ENCODE peak calls at places on chromosome 19, in eight cellular contexts. One of them, this sample, is unnamed.

GRCh38 chr19:28010656-28011055 is 1202.3 kb downstream of the UQCRFS1 start:
- DNase-seq in cardiac muscle cell: peak
- DNase-seq in thyroid gland: no peak
- DNase-seq in progenitor cell of endocrine pancreas: no peak
- DNase-seq in tibial nerve: no peak
- DNase-seq in chondrocyte: no peak
- DNase-seq in ascending aorta: no peak
- DNase-seq in WTC11: no peak
- DNase-seq in this sample: no peak

GRCh38 chr19:28558783-28559182 is 654.2 kb downstream of the UQCRFS1 start:
- DNase-seq in cardiac muscle cell: no peak
- DNase-seq in thyroid gland: no peak
- DNase-seq in progenitor cell of endocrine pancreas: no peak
- DNase-seq in tibial nerve: no peak
- DNase-seq in chondrocyte: no peak
- DNase-seq in ascending aorta: no peak
- DNase-seq in WTC11: no peak
- DNase-seq in this sample: no peak

GRCh38 chr19:42199440-42200115 is 17.9 kb downstream of the DEDD2 start:
- DNase-seq in cardiac muscle cell: no peak
- DNase-seq in thyroid gland: no peak
- DNase-seq in progenitor cell of endocrine pancreas: no peak
- DNase-seq in tibial nerve: no peak
- DNase-seq in chondrocyte: no peak
- DNase-seq in ascending aorta: no peak
- DNase-seq in WTC11: peak
- DNase-seq in this sample: peak

GRCh38 chr19:38032951-38033350 is 125.9 kb downstream of the SIPA1L3 start:
- DNase-seq in cardiac muscle cell: peak
- DNase-seq in thyroid gland: peak
- DNase-seq in progenitor cell of endocrine pancreas: no peak
- DNase-seq in tibial nerve: no peak
- DNase-seq in chondrocyte: no peak
- DNase-seq in ascending aorta: no peak
- DNase-seq in WTC11: no peak
- DNase-seq in this sample: no peak

GRCh38 chr19:1411255-1412191 is 4.1 kb downstream of the DAZAP1 start:
- DNase-seq in cardiac muscle cell: peak
- DNase-seq in thyroid gland: no peak
- DNase-seq in progenitor cell of endocrine pancreas: no peak
- DNase-seq in tibial nerve: no peak
- DNase-seq in chondrocyte: peak
- DNase-seq in ascending aorta: no peak
- DNase-seq in WTC11: no peak
- DNase-seq in this sample: no peak

GRCh38 chr19:21483589-21484170 is 21.7 kb upstream of the ZNF429 start:
- DNase-seq in cardiac muscle cell: peak
- DNase-seq in thyroid gland: peak
- DNase-seq in progenitor cell of endocrine pancreas: no peak
- DNase-seq in tibial nerve: peak
- DNase-seq in chondrocyte: peak
- DNase-seq in ascending aorta: peak
- DNase-seq in WTC11: peak
- DNase-seq in this sample: no peak

GRCh38 chr19:29277107-29277506 is 64.2 kb upstream of the UQCRFS1 start:
- DNase-seq in cardiac muscle cell: peak
- DNase-seq in thyroid gland: no peak
- DNase-seq in progenitor cell of endocrine pancreas: no peak
- DNase-seq in tibial nerve: no peak
- DNase-seq in chondrocyte: no peak
- DNase-seq in ascending aorta: no peak
- DNase-seq in WTC11: peak
- DNase-seq in this sample: no peak

GRCh38 chr19:47740866-47741519 is 4.4 kb upstream of the NOP53 start:
- DNase-seq in cardiac muscle cell: no peak
- DNase-seq in thyroid gland: no peak
- DNase-seq in progenitor cell of endocrine pancreas: no peak
- DNase-seq in tibial nerve: no peak
- DNase-seq in chondrocyte: no peak
- DNase-seq in ascending aorta: no peak
- DNase-seq in WTC11: no peak
- DNase-seq in this sample: no peak

GRCh38 chr19:35509018-35509652 is 4.3 kb downstream of the DMKN start:
- DNase-seq in cardiac muscle cell: no peak
- DNase-seq in thyroid gland: peak
- DNase-seq in progenitor cell of endocrine pancreas: peak
- DNase-seq in tibial nerve: no peak
- DNase-seq in chondrocyte: no peak
- DNase-seq in ascending aorta: no peak
- DNase-seq in WTC11: peak
- DNase-seq in this sample: peak

GRCh38 chr19:38693380-38694223 is 46.2 kb downstream of the ACTN4 start:
- DNase-seq in cardiac muscle cell: peak
- DNase-seq in thyroid gland: peak
- DNase-seq in progenitor cell of endocrine pancreas: peak
- DNase-seq in tibial nerve: no peak
- DNase-seq in chondrocyte: no peak
- DNase-seq in ascending aorta: peak
- DNase-seq in WTC11: peak
- DNase-seq in this sample: peak

GRCh38 chr19:6739390-6739883 is at the start of gene TRIP10:
- DNase-seq in cardiac muscle cell: peak
- DNase-seq in thyroid gland: peak
- DNase-seq in progenitor cell of endocrine pancreas: peak
- DNase-seq in tibial nerve: peak
- DNase-seq in chondrocyte: no peak
- DNase-seq in ascending aorta: peak
- DNase-seq in WTC11: peak
- DNase-seq in this sample: peak
- TF ChIP-seq CTCF in cardiac muscle cell: no peak
- TF ChIP-seq CTCF in thyroid gland: no peak
- TF ChIP-seq CTCF in progenitor cell of endocrine pancreas: no peak
- TF ChIP-seq CTCF in tibial nerve: no peak
- TF ChIP-seq CTCF in chondrocyte: no peak
- TF ChIP-seq CTCF in ascending aorta: no peak
- TF ChIP-seq CTCF in WTC11: no peak
- TF ChIP-seq CTCF in this sample: no peak

GRCh38 chr19:43563816-43564215 is 11.5 kb downstream of the XRCC1 start:
- DNase-seq in cardiac muscle cell: no peak
- DNase-seq in thyroid gland: no peak
- DNase-seq in progenitor cell of endocrine pancreas: no peak
- DNase-seq in tibial nerve: no peak
- DNase-seq in chondrocyte: no peak
- DNase-seq in ascending aorta: no peak
- DNase-seq in WTC11: no peak
- DNase-seq in this sample: no peak

GRCh38 chr19:43561144-43561970 is 14.0 kb downstream of the XRCC1 start:
- DNase-seq in cardiac muscle cell: no peak
- DNase-seq in thyroid gland: no peak
- DNase-seq in progenitor cell of endocrine pancreas: no peak
- DNase-seq in tibial nerve: no peak
- DNase-seq in chondrocyte: peak
- DNase-seq in ascending aorta: no peak
- DNase-seq in WTC11: no peak
- DNase-seq in this sample: no peak

GRCh38 chr19:43562698-43563241 is 12.6 kb downstream of the XRCC1 start:
- DNase-seq in cardiac muscle cell: peak
- DNase-seq in thyroid gland: peak
- DNase-seq in progenitor cell of endocrine pancreas: no peak
- DNase-seq in tibial nerve: peak
- DNase-seq in chondrocyte: peak
- DNase-seq in ascending aorta: peak
- DNase-seq in WTC11: no peak
- DNase-seq in this sample: peak

GRCh38 chr19:43562211-43562697 is 13.1 kb downstream of the XRCC1 start:
- DNase-seq in cardiac muscle cell: no peak
- DNase-seq in thyroid gland: no peak
- DNase-seq in progenitor cell of endocrine pancreas: no peak
- DNase-seq in tibial nerve: no peak
- DNase-seq in chondrocyte: peak
- DNase-seq in ascending aorta: no peak
- DNase-seq in WTC11: no peak
- DNase-seq in this sample: no peak

DNA sequence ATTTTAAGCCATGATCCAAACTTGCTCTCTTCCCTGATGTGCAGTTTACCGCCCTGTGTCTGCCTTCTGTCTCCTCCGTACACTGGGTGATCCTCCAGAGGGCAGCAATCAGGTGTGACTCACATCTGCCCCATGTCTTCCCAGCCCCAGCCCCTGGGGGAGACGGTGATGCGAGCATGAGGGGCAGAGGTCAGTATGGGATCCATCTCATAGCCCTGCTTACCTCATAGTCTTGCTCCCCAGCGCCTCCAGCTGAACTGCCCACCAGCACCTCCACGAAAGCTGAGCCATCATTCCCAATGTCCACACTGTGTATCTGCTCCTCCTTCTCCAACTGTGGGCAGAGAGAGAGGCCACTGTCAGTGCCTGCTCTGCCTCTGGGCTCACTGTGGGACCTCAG is 14.6 kb downstream of the XRCC1 start:
- DNase-seq in cardiac muscle cell: no peak
- DNase-seq in thyroid gland: no peak
- DNase-seq in progenitor cell of endocrine pancreas: no peak
- DNase-seq in tibial nerve: no peak
- DNase-seq in chondrocyte: peak
- DNase-seq in ascending aorta: no peak
- DNase-seq in WTC11: peak
- DNase-seq in this sample: peak
- TF ChIP-seq CTCF in cardiac muscle cell: no peak
- TF ChIP-seq CTCF in thyroid gland: no peak
- TF ChIP-seq CTCF in progenitor cell of endocrine pancreas: no peak
- TF ChIP-seq CTCF in tibial nerve: no peak
- TF ChIP-seq CTCF in chondrocyte: peak
- TF ChIP-seq CTCF in ascending aorta: no peak
- TF ChIP-seq CTCF in WTC11: no peak
- TF ChIP-seq CTCF in this sample: no peak

DNA sequence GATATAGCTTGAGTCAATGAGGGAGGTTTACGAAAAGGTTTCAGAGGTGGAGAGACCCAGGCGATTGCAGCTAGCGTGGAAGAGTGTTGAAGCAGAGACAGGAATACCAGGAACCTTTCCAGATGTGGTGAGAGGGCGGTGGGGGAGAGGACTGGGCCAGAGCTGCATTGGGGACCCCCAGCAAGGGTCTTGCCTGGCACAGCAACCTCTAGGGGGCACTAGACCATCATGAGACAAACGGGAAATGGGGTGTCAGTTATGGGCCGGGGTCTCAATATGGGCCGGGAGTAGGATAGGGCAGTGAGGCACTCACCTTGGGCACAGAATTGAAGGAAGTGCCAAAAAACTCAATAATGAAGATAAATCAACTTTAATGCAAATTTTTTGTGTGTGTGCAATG is 2.1 kb upstream of the LRP3 start:
- DNase-seq in cardiac muscle cell: no peak
- DNase-seq in thyroid gland: no peak
- DNase-seq in progenitor cell of endocrine pancreas: no peak
- DNase-seq in tibial nerve: no peak
- DNase-seq in chondrocyte: peak
- DNase-seq in ascending aorta: no peak
- DNase-seq in WTC11: peak
- DNase-seq in this sample: no peak
- TF ChIP-seq CTCF in cardiac muscle cell: peak
- TF ChIP-seq CTCF in thyroid gland: no peak
- TF ChIP-seq CTCF in progenitor cell of endocrine pancreas: peak
- TF ChIP-seq CTCF in tibial nerve: no peak
- TF ChIP-seq CTCF in chondrocyte: peak
- TF ChIP-seq CTCF in ascending aorta: no peak
- TF ChIP-seq CTCF in WTC11: no peak
- TF ChIP-seq CTCF in this sample: no peak

GRCh38 chr19:50565984-50566903 is 2.0 kb downstream of the LRRC4B start:
- DNase-seq in cardiac muscle cell: no peak
- DNase-seq in thyroid gland: no peak
- DNase-seq in progenitor cell of endocrine pancreas: no peak
- DNase-seq in tibial nerve: no peak
- DNase-seq in chondrocyte: no peak
- DNase-seq in ascending aorta: no peak
- DNase-seq in WTC11: peak
- DNase-seq in this sample: no peak
- TF ChIP-seq CTCF in cardiac muscle cell: no peak
- TF ChIP-seq CTCF in thyroid gland: no peak
- TF ChIP-seq CTCF in progenitor cell of endocrine pancreas: no peak
- TF ChIP-seq CTCF in tibial nerve: no peak
- TF ChIP-seq CTCF in chondrocyte: no peak
- TF ChIP-seq CTCF in ascending aorta: no peak
- TF ChIP-seq CTCF in WTC11: no peak
- TF ChIP-seq CTCF in this sample: no peak

DNA sequence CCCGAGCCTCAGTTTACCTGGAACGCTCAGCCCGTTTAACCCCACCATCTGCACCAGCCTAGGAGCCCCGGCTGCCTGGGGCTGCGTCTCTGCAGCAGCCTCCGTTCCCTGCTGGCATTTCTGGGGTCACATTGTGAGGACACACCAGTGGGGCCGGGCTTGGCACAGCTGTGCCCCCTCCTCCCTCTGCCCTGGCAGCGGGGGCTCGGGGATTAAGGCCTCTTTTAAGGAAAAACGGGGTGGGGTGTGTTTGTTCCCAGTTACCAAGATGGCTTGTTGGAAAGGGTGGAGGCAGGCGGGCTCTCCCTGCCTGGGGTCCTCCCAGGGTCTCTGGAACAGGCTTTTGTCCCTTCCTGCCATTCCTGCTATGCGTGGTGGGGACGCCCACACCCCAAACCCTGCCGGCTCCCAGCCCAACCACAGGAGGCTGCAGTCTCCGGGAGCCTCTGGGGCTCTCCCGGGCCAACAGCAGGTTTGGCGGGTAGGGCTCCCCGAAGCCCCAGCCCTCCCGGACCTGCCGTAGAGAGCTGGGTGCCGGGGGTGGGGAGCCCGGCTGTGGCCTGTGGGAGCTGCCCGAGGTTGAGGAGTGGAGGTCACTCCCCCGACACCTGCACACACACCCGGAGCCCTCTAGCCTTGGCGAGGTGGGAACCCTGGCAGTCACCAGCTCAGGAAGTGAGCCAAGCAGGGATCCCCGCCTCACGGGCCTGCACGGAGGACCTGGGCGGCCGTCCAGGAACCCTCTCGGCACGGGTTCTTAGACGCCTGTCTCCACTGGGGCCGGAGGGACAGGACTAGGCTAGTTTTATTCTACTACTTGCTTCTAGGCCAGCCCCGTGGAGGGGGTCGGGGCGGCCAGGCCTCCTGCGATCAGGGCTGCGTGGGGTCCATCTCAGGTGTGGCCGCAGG is 36.9 kb downstream of the GADD45B start:
- DNase-seq in cardiac muscle cell: no peak
- DNase-seq in thyroid gland: peak
- DNase-seq in progenitor cell of endocrine pancreas: no peak
- DNase-seq in tibial nerve: no peak
- DNase-seq in chondrocyte: no peak
- DNase-seq in ascending aorta: no peak
- DNase-seq in WTC11: no peak
- DNase-seq in this sample: no peak
- TF ChIP-seq CTCF in cardiac muscle cell: no peak
- TF ChIP-seq CTCF in thyroid gland: no peak
- TF ChIP-seq CTCF in progenitor cell of endocrine pancreas: no peak
- TF ChIP-seq CTCF in tibial nerve: no peak
- TF ChIP-seq CTCF in chondrocyte: no peak
- TF ChIP-seq CTCF in ascending aorta: no peak
- TF ChIP-seq CTCF in WTC11: no peak
- TF ChIP-seq CTCF in this sample: no peak